ENCODE peak calls at places on chromosomes 3 and 15, in five cellular contexts. Q is HL-60; E is MCF 10A; W is activated T-helper 1 cell treated with anti-CD3 and anti-CD28 coated beads, Interleukin-12 subunit alpha, Interleukin-12 subunit beta, Interleukin-2, Interleukin-4 antibody, amounts not matched to agents 30 ng/mL and 10 ng/mL and 1 ng/mL, durations not matched to agents 14 hours and 24 hours and 36 hours; G is WERI-Rb-1. L is an unnamed sample.

GRCh38 chr15:57547243-57547755 is 44.4 kb upstream of the MYZAP start:
- DNase-seq in Q (no peak), E (no peak), W (no peak), G (no peak), L (no peak)

GRCh38 chr3:108202080-108202479 is 20.1 kb downstream of the IFT57 start:
- DNase-seq in Q (no peak), E (no peak), W (no peak), G (no peak), L (no peak)

GRCh38 chr3:44041726-44042125 is 200.0 kb upstream of the TOPAZ1 start:
- DNase-seq in Q (no peak), E (no peak), W (no peak), G (no peak), L (no peak)

GRCh38 chr3:5264896-5265770 is 77.6 kb downstream of the EDEM1 start:
- DNase-seq in Q (no peak), E (no peak), W (no peak), G (no peak), L (no peak)

GRCh38 chr15:58066042-58066867 is 744 bp upstream of the ALDH1A2 start:
- DNase-seq in Q (peak), E (peak), W (peak), G (peak), L (peak)

GRCh38 chr3:21954709-21955108 is 203.7 kb upstream of the ZNF385D start:
- DNase-seq in Q (no peak), E (peak), W (no peak), G (no peak), L (no peak)

GRCh38 chr15:31372635-31373091 is 46.0 kb downstream of the KLF13 start:
- DNase-seq in Q (no peak), E (peak), W (no peak), G (no peak), L (no peak)

GRCh38 chr3:53167418-53168174 is 6.6 kb downstream of the PRKCD start:
- DNase-seq in Q (no peak), E (no peak), W (no peak), G (no peak), L (no peak)

GRCh38 chr3:15207836-15208504 is 1.9 kb downstream of the CAPN7 start:
- DNase-seq in Q (no peak), E (no peak), W (no peak), G (no peak), L (no peak)

GRCh38 chr15:37101634-37102314 is 1.4 kb upstream of the MEIS2 start:
- DNase-seq in Q (peak), E (peak), W (no peak), G (peak), L (no peak)

GRCh38 chr15:62857411-62857853 is 185.1 kb upstream of the TPM1 start:
- DNase-seq in Q (no peak), E (peak), W (no peak), G (no peak), L (no peak)

GRCh38 chr3:72270072-72270611 is 485.2 kb upstream of the PROK2 start:
- DNase-seq in Q (peak), E (peak), W (no peak), G (no peak), L (no peak)